ENCODE peak calls at places on chromosome 19, in seven cellular contexts. K is AG04450; L is fibroblast of pulmonary artery; V is stimulated activated CD8-positive, alpha-beta memory T cell treated with anti-CD3 and anti-CD28 coated beads, Interleukin-2, amount 100 ng/mL, for 1 hour; J is EL; I is GM20000; D is suprapubic skin. S is an unnamed sample.

GRCh38 chr19:39046037-39046821 is 13.9 kb upstream of the FBXO27 start:
- DNase-seq in K (no peak), L (no peak), V (no peak), J (peak), I (no peak), D (no peak), S (no peak)

GRCh38 chr19:49119411-49120324 is at the start of gene PPFIA3:
- DNase-seq in K (no peak), L (peak), V (no peak), J (peak), I (no peak), D (no peak), S (peak)

GRCh38 chr19:53537523-53538377 is at the start of gene ZNF331:
- DNase-seq in K (no peak), L (peak), V (peak), J (peak), I (peak), D (peak), S (peak)

GRCh38 chr19:38656171-38656981 is 8.9 kb downstream of the ACTN4 start:
- DNase-seq in K (no peak), L (peak), V (no peak), J (peak), I (no peak), D (no peak), S (no peak)

GRCh38 chr19:6259312-6259861 is 20.4 kb downstream of the MLLT1 start:
- DNase-seq in K (no peak), L (no peak), V (no peak), J (no peak), I (no peak), D (no peak), S (no peak)

GRCh38 chr19:49395581-49396407 is 7.7 kb downstream of the KASH5 start:
- DNase-seq in K (no peak), L (no peak), V (no peak), J (no peak), I (no peak), D (no peak), S (no peak)

GRCh38 chr19:19997656-19998268 is 41.5 kb downstream of the ZNF682 start:
- DNase-seq in K (no peak), L (no peak), V (peak), J (no peak), I (no peak), D (no peak), S (no peak)

GRCh38 chr19:43519436-43520088 is 7.4 kb downstream of the ETHE1 start:
- DNase-seq in K (peak), L (peak), V (peak), J (peak), I (peak), D (no peak), S (peak)

GRCh38 chr19:5864013-5864720 is 6.2 kb downstream of the FUT5 start:
- DNase-seq in K (no peak), L (no peak), V (no peak), J (no peak), I (no peak), D (no peak), S (no peak)

GRCh38 chr19:3665681-3666544 is 34.4 kb downstream of the PIP5K1C start:
- DNase-seq in K (no peak), L (no peak), V (peak), J (peak), I (peak), D (peak), S (peak)

GRCh38 chr19:50266896-50267295 is 62.3 kb downstream of the KCNC3 start:
- DNase-seq in K (no peak), L (no peak), V (no peak), J (no peak), I (no peak), D (no peak), S (no peak)

GRCh38 chr19:9431475-9431874 is 3.9 kb downstream of the ZNF266 start:
- DNase-seq in K (no peak), L (no peak), V (peak), J (peak), I (no peak), D (no peak), S (no peak)

GRCh38 chr19:34172661-34173144 is 399 bp downstream of the LSM14A start:
- DNase-seq in K (no peak), L (no peak), V (no peak), J (no peak), I (no peak), D (no peak), S (no peak)

GRCh38 chr19:5667751-5668271 is 12.5 kb downstream of the MICOS13 start:
- DNase-seq in K (no peak), L (no peak), V (no peak), J (no peak), I (no peak), D (no peak), S (no peak)

GRCh38 chr19:613732-614567 is 19.4 kb downstream of the POLRMT start:
- DNase-seq in K (no peak), L (no peak), V (no peak), J (no peak), I (no peak), D (no peak), S (no peak)

GRCh38 chr19:6587093-6587820 is 3.7 kb downstream of the CD70 start:
- DNase-seq in K (no peak), L (no peak), V (no peak), J (no peak), I (no peak), D (no peak), S (peak)

GRCh38 chr19:4035582-4035981 is 28.0 kb downstream of the PIAS4 start:
- DNase-seq in K (no peak), L (no peak), V (no peak), J (no peak), I (no peak), D (no peak), S (no peak)

GRCh38 chr19:10871711-10872550 is 578 bp downstream of the CARM1 start:
- DNase-seq in K (no peak), L (no peak), V (no peak), J (peak), I (peak), D (peak), S (peak)